ENCODE peak calls at places on chromosomes 1 and 21, in eight cellular contexts. A is AG20443; Y is fibroblast of mammary gland; G is naive B cell; F is stimulated activated CD4-positive, alpha-beta T cell treated with anti-CD3 and anti-CD28 coated beads, Interleukin-1b, Interleukin-23, amount 100 ng/mL, for 4 hours; P is progenitor cell of endocrine pancreas; R is BJ; T is effector memory CD8-positive, alpha-beta T cell. S is an unnamed sample.

GRCh38 chr1:115949156-115949555 is 27.2 kb upstream of the SLC22A15 start:
- DNase-seq in A (no peak), Y (peak; percentile 51), G (no peak), F (no peak), P (no peak), R (no peak), T (no peak), S (no peak)

GRCh38 chr1:184027751-184028682 is 9.5 kb downstream of the COLGALT2 start:
- DNase-seq in A (peak; percentile 31), Y (no peak), G (no peak), F (no peak), P (no peak), R (no peak), T (no peak), S (no peak)

GRCh38 chr1:30656171-30656940 is 67.0 kb downstream of the MATN1 start:
- DNase-seq in A (no peak), Y (no peak), G (no peak), F (no peak), P (no peak), R (no peak), T (no peak), S (no peak)

GRCh38 chr21:43758132-43758619 is 17.9 kb downstream of the CSTB start:
- DNase-seq in A (no peak), Y (peak; percentile 71), G (no peak), F (no peak), P (no peak), R (no peak), T (no peak), S (no peak)

GRCh38 chr1:26017606-26018005 is 4.0 kb upstream of the EXTL1 start:
- DNase-seq in A (no peak), Y (no peak), G (no peak), F (no peak), P (no peak), R (no peak), T (no peak), S (no peak)

GRCh38 chr1:186834405-186834958 is 5.7 kb downstream of the PLA2G4A start:
- DNase-seq in A (no peak), Y (no peak), G (no peak), F (no peak), P (no peak), R (no peak), T (no peak), S (no peak)

GRCh38 chr1:115337276-115337632 is 795 bp downstream of the NGF start:
- DNase-seq in A (peak; percentile 39), Y (no peak), G (no peak), F (no peak), P (peak; percentile 21), R (no peak), T (no peak), S (no peak)

GRCh38 chr1:82491301-82491986 is 690.7 kb downstream of the ADGRL2 start:
- DNase-seq in A (peak; percentile 48), Y (peak; percentile 17), G (no peak), F (no peak), P (no peak), R (peak; percentile 31), T (no peak), S (no peak)

GRCh38 chr1:73859227-73859626 is 338.7 kb downstream of the LRRIQ3 start:
- DNase-seq in A (no peak), Y (no peak), G (no peak), F (no peak), P (no peak), R (no peak), T (no peak), S (no peak)

GRCh38 chr1:15171271-15171908 is 17.8 kb downstream of the TMEM51 start:
- DNase-seq in A (no peak), Y (no peak), G (no peak), F (no peak), P (no peak), R (no peak), T (no peak), S (no peak)

GRCh38 chr1:226631229-226632000 is 82.9 kb downstream of the STUM start:
- DNase-seq in A (no peak), Y (no peak), G (no peak), F (no peak), P (no peak), R (no peak), T (no peak), S (no peak)

GRCh38 chr1:172429324-172430127 is 9.0 kb downstream of the C1orf105 start:
- DNase-seq in A (peak; percentile 69), Y (peak; percentile 80), G (peak; percentile 33), F (no peak), P (no peak), R (peak; percentile 35), T (peak; percentile 26), S (peak; percentile 56)